ENCODE peak calls at places on chromosomes 1 and 21, in five cellular contexts. B is CD4-positive, CD25-positive, alpha-beta regulatory T cell; F is small intestine; J is breast epithelium; R is lung. K is an unnamed sample. For H3K4me1, the result is how much of the 10 kb centered on the place peaks cover.

GRCh38 chr1:118047006-118047649 is 117.6 kb downstream of the WDR3 start:
- DNase-seq in R (no peak), F (no peak), J (no peak), B (no peak), K (no peak)

GRCh38 chr1:15459771-15460719 is 3.5 kb downstream of the CELA2A start:
- DNase-seq in J (no peak), R (no peak), F (peak), B (no peak), K (peak)

GRCh38 chr1:54922921-54923421 is 36.0 kb upstream of the DHCR24 start:
- DNase-seq in R (no peak), B (no peak), F (no peak), J (peak), K (no peak)

GRCh38 chr1:23057301-23057700 is 38.0 kb downstream of the KDM1A start:
- DNase-seq in R (no peak), F (no peak), B (no peak), J (no peak), K (no peak)

GRCh38 chr1:71668059-71668458 is 587.2 kb upstream of the ZRANB2 start:
- DNase-seq in F (no peak), J (no peak), R (no peak), B (no peak), K (no peak)

GRCh38 chr1:45370575-45370974 is 30.3 kb upstream of the MUTYH start:
- DNase-seq in R (no peak), F (no peak), B (no peak), J (no peak), K (no peak)

GRCh38 chr1:169890761-169891538 is 2.7 kb downstream of the SCYL3 start:
- DNase-seq in R (peak), J (peak), F (peak), B (peak), K (no peak)

GRCh38 chr1:146034976-146035469 is 13.5 kb upstream of the HJV start:
- DNase-seq in F (peak), B (no peak), R (no peak), J (no peak), K (no peak)

GRCh38 chr1:215166886-215167285 is 84.3 kb downstream of the KCNK2 start:
- DNase-seq in R (no peak), F (no peak), J (no peak), B (no peak), K (no peak)

GRCh38 chr1:53295295-53295694 is 32.6 kb downstream of the LRP8 start:
- DNase-seq in B (no peak), R (no peak), F (no peak), J (no peak), K (no peak)

GRCh38 chr1:184386271-184387068 is at the start of gene C1orf21:
- DNase-seq in F (peak), J (peak), B (peak), R (peak), K (peak)

GRCh38 chr21:22827422-22827821 is 1829.2 kb downstream of the NCAM2 start:
- DNase-seq in F (no peak), B (no peak), R (no peak), J (no peak), K (no peak)

GRCh38 chr1:236033336-236033735 is 31.6 kb downstream of the NID1 start:
- DNase-seq in B (no peak), J (no peak), R (no peak), F (no peak), K (no peak)

GRCh38 chr1:248804771-248805681 is 20.7 kb downstream of the SH3BP5L start:
- DNase-seq in F (peak), B (no peak), R (no peak), J (no peak), K (no peak)

GRCh38 chr1:230153655-230154296 is 86.7 kb downstream of the GALNT2 start:
- DNase-seq in B (no peak), J (no peak), F (no peak), R (no peak), K (no peak)

GRCh38 chr21:25639167-25639921 is at the start of gene JAM2:
- DNase-seq in B (peak), J (peak), F (no peak), R (no peak), K (no peak)

GRCh38 chr1:202164271-202165037 is 4.1 kb upstream of the PTPN7 start:
- DNase-seq in R (no peak), J (no peak), B (peak), F (peak), K (no peak)

GRCh38 chr1:221753828-221754188 is 11.9 kb upstream of the DUSP10 start:
- DNase-seq in F (no peak), R (no peak), J (no peak), B (no peak), K (no peak)

GRCh38 chr1:20185834-20186782 is at the start of the genes PLA2G2C and UBXN10:
- DNase-seq in J (peak), R (peak), F (peak), B (no peak), K (no peak)

GRCh38 chr21:28150021-28150420 is 842.7 kb downstream of the LTN1 start:
- DNase-seq in B (no peak), F (no peak), J (no peak), R (no peak), K (no peak)

GRCh38 chr1:153288634-153289275 is 24.0 kb downstream of the PGLYRP3 start:
- DNase-seq in B (no peak), J (no peak), F (peak), R (no peak), K (no peak)

GRCh38 chr1:15154480-15155036 is 1.0 kb downstream of the TMEM51 start:
- DNase-seq in R (no peak), B (no peak), F (peak), J (peak), K (peak)

GRCh38 chr1:47679301-47679751 is 241.5 kb downstream of the FOXD2 start:
- DNase-seq in B (no peak), J (no peak), F (no peak), R (peak), K (peak)

DNA sequence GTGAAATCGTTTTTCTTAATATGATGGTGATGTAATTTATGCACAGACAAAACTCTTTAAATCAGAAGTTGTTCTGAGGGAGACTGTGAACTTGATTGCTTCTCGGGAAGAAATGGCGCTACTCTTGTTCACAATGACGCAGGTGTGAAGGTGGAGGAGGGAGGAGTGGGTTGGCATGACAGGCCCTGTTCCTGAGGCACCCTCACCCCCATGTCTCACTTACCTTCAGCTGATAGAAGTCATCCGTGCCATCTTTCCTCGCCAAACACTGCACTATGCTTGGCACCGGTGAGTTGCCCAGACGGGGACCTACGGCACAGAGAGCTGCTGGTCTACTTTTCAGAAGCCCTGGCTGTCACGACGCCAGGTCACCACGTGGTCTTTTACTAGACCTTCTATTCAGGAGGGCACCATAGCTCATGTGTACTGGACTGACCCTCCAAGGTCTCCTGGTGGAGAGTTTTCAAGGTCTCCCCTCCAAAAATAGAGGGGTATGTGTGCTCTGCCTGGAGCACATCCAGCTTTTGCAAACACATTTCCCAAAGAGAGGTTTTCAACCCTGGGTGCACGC is 27.1 kb downstream of the STK40 start:
- DNase-seq in F (no peak), J (no peak), B (no peak), R (no peak), K (no peak)
- H3K4me1 ChIP-seq in F (under half), J (under half), B (under half), R (under half), K (under half)

GRCh38 chr1:181064702-181065101 is 23.8 kb upstream of the IER5 start:
- DNase-seq in R (no peak), J (no peak), B (no peak), F (no peak), K (no peak)

GRCh38 chr1:181061487-181061886 is 27.0 kb upstream of the IER5 start:
- DNase-seq in F (no peak), R (no peak), B (no peak), J (no peak), K (no peak)

GRCh38 chr1:181061891-181062777 is 26.4 kb upstream of the IER5 start:
- DNase-seq in R (no peak), J (no peak), F (no peak), B (no peak), K (no peak)

GRCh38 chr1:181064030-181064594 is 24.4 kb upstream of the IER5 start:
- DNase-seq in B (no peak), F (no peak), R (no peak), J (no peak), K (no peak)

DNA sequence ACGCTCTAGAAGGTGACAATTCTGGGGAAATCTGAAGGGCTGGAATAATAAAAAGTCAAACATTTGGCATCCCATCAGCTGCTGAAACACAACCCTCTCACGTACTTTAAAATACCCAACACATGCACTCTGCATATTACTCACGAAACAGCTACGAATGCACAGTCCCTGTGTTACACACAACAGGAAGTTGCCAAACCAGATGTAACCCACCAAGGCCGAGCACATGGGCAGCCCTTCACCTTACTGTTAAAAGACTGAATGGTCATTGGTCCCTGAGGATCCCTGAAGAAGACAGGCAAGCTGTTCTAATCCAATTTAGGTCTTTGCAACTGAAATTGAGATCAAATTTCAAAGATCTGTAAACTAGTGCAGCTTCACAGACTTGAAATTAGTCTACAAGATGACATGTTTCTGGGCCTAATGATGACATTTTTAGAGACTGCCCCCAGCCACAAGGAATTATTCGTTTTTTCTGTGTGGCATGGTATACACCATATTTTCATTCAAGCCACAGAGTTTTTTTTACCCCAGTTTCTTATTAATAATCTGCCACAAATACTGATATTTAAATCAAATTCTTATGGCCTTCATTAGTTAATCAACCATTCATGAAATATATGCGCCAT is 25.6 kb upstream of the IER5 start:
- DNase-seq in B (no peak), R (no peak), F (no peak), J (no peak), K (no peak)
- H3K4me3 ChIP-seq in B (peak), R (no peak), F (no peak), J (no peak), K (no peak)

GRCh38 chr21:41639336-41639735 is 127.5 kb downstream of the RIPK4 start:
- DNase-seq in J (no peak), F (no peak), B (no peak), R (no peak), K (no peak)
- H3K27ac ChIP-seq in J (no peak), F (no peak), B (no peak), R (no peak), K (no peak)

GRCh38 chr1:42935313-42935624 is 23.4 kb downstream of the SLC2A1 start:
- DNase-seq in R (no peak), J (peak), F (no peak), B (no peak), K (no peak)

GRCh38 chr1:42933060-42933586 is 25.5 kb downstream of the SLC2A1 start:
- DNase-seq in F (no peak), B (no peak), R (no peak), J (no peak), K (no peak)

GRCh38 chr1:42934541-42935312 is 23.9 kb downstream of the SLC2A1 start:
- DNase-seq in F (no peak), R (no peak), B (no peak), J (peak), K (no peak)

GRCh38 chr1:42933610-42934009 is 25.1 kb downstream of the SLC2A1 start:
- DNase-seq in B (no peak), J (no peak), F (no peak), R (no peak), K (no peak)

DNA sequence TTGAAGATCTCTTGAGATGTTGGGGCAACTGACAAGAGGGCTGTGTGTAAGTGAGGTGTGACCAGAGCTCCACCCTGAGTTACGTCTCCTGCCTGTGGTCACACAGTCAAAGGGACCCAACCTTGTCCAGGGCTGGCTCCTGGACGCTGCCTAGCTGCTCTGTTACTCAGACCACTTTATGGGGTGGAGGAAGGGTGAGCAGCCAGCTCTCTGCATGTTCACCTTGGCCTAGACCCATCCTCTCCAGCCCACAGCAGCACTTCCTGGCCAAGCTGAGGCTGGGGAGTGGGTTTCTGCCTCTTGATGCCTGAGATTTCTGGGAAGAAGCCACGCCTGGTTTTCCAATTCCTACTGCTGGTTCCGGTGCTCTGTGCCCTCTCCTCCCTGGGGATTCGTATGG is 24.6 kb downstream of the SLC2A1 start:
- DNase-seq in J (no peak), R (peak), F (no peak), B (no peak), K (no peak)
- H3K4me1 ChIP-seq in J (under half), R (under half), F (under half), B (half or more), K (half or more)

DNA sequence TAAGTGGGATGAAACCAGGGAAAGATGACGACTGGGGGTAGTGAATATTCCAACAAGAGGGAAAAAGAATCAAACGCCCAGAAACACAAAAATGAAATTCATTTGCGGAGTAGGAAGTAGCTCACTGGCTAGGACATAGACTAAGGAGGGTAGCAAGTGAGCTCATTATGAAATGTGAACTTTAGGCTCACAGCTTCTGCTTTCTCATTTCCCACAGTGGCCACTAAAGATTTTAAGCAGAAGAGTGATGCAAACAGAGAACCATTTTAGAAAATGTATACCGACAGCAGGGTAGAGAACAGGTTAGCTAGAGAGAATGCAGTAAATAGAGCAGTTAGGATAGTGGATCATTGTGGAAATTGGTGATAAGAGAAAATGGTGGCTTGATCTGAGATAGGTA is 3.5 kb downstream of the CD48 start:
- DNase-seq in B (no peak), J (no peak), F (no peak), R (no peak), K (no peak)
- H3K4me3 ChIP-seq in B (peak), J (no peak), F (no peak), R (no peak), K (no peak)

K was measured in SJSA1.